ENCODE peak calls at places on chromosomes 13 and 19, in seven cellular contexts. V is mammary epithelial cell; J is M059J; H is ascending aorta; W is ACHN; Z is islet precursor cell; D is stimulated activated CD8-positive, alpha-beta memory T cell treated with anti-CD3 and anti-CD28 coated beads, Interleukin-4, amount 100 ng/mL, for 24 hours. E is an unnamed sample.

GRCh38 chr13:73325351-73326214 is 266.8 kb downstream of the KLF5 start:
- DNase-seq in V (peak; percentile 38), J (no peak), H (no peak), W (peak; percentile 36), Z (no peak), D (no peak), E (peak; percentile 71)

GRCh38 chr19:49114630-49115363 is 627 bp downstream of the LIN7B start:
- DNase-seq in V (peak; percentile 20), J (peak; percentile 63), H (peak; percentile 84), W (peak; percentile 25), Z (peak; percentile 82), D (peak; percentile 24), E (peak; percentile 46)

GRCh38 chr19:51427220-51427619 is 9.8 kb upstream of the SIGLEC10 start:
- DNase-seq in V (no peak), J (no peak), H (peak; percentile 67), W (no peak), Z (no peak), D (no peak), E (no peak)

GRCh38 chr19:35347171-35347929 is at the start of gene FFAR1:
- DNase-seq in V (no peak), J (peak; percentile 27), H (peak; percentile 68), W (no peak), Z (no peak), D (peak; percentile 22), E (no peak)

GRCh38 chr13:39073983-39074382 is 35.7 kb downstream of the NHLRC3 start:
- DNase-seq in V (peak; percentile 5), J (no peak), H (no peak), W (no peak), Z (no peak), D (no peak), E (peak; percentile 23)

GRCh38 chr13:68727788-68728187 is 1379.8 kb upstream of the ATXN8OS start:
- DNase-seq in V (no peak), J (no peak), H (no peak), W (no peak), Z (no peak), D (no peak), E (no peak)

GRCh38 chr13:100269837-100270236 is 180.9 kb downstream of the PCCA start:
- DNase-seq in V (peak; percentile 12), J (peak; percentile 71), H (peak; percentile 74), W (no peak), Z (no peak), D (no peak), E (peak; percentile 38)

GRCh38 chr19:2015611-2015950 is at the start of gene BTBD2:
- DNase-seq in V (peak; percentile 44), J (peak; percentile 51), H (no peak), W (peak; percentile 50), Z (no peak), D (peak; percentile 36), E (peak; percentile 79)

GRCh38 chr19:850221-850978 is 1.7 kb upstream of the ELANE start:
- DNase-seq in V (no peak), J (peak; percentile 92), H (peak; percentile 93), W (peak; percentile 31), Z (peak; percentile 80), D (no peak), E (peak; percentile 33)

GRCh38 chr13:114151565-114152284 is 19.3 kb upstream of the RASA3 start:
- DNase-seq in V (peak; percentile 88), J (no peak), H (no peak), W (no peak), Z (peak; percentile 43), D (no peak), E (peak; percentile 94)

GRCh38 chr19:58001895-58002369 is 688 bp downstream of the ZNF606 start:
- DNase-seq in V (no peak), J (peak; percentile 32), H (no peak), W (no peak), Z (no peak), D (no peak), E (peak; percentile 29)

GRCh38 chr13:46492946-46493345 is 60.0 kb upstream of the LRCH1 start:
- DNase-seq in V (peak; percentile 16), J (peak; percentile 51), H (no peak), W (peak; percentile 49), Z (peak; percentile 58), D (no peak), E (peak; percentile 54)

GRCh38 chr19:44753932-44754742 is 5.6 kb downstream of the BCL3 start:
- DNase-seq in V (peak; percentile 72), J (peak; percentile 90), H (peak; percentile 95), W (peak; percentile 83), Z (peak; percentile 78), D (peak; percentile 70), E (peak; percentile 75)

GRCh38 chr19:49954092-49954825 is 6.7 kb downstream of the SIGLEC11 start:
- DNase-seq in V (no peak), J (no peak), H (no peak), W (no peak), Z (no peak), D (no peak), E (peak; percentile 54)

GRCh38 chr13:27830010-27830409 is 37.7 kb downstream of the GSX1 start:
- DNase-seq in V (no peak), J (no peak), H (no peak), W (peak; percentile 43), Z (peak; percentile 75), D (peak; percentile 28), E (peak; percentile 34)

GRCh38 chr19:20371911-20372310 is 193.7 kb downstream of the ZNF737 start:
- DNase-seq in V (no peak), J (no peak), H (no peak), W (no peak), Z (no peak), D (no peak), E (no peak)

GRCh38 chr13:106349080-106349841 is 186.2 kb downstream of the EFNB2 start:
- DNase-seq in V (peak; percentile 90), J (peak; percentile 69), H (no peak), W (peak; percentile 27), Z (peak; percentile 96), D (no peak), E (peak; percentile 85)

GRCh38 chr13:108957369-108958012 is 328.1 kb downstream of the MYO16 start:
- DNase-seq in V (peak; percentile 91), J (peak; percentile 82), H (no peak), W (peak; percentile 56), Z (peak; percentile 61), D (no peak), E (peak; percentile 89)

GRCh38 chr13:23959231-23959862 is 62.0 kb upstream of the C1QTNF9B start:
- DNase-seq in V (peak; percentile 25), J (peak; percentile 33), H (no peak), W (peak; percentile 8), Z (no peak), D (no peak), E (no peak)

GRCh38 chr13:51620165-51620983 is 36.1 kb downstream of the WDFY2 start:
- DNase-seq in V (no peak), J (no peak), H (no peak), W (no peak), Z (no peak), D (no peak), E (no peak)

GRCh38 chr13:78993792-78994191 is 334.8 kb upstream of the OBI1 start:
- DNase-seq in V (no peak), J (no peak), H (no peak), W (no peak), Z (no peak), D (no peak), E (no peak)

GRCh38 chr13:108917581-108917980 is 288.2 kb downstream of the MYO16 start:
- DNase-seq in V (no peak), J (peak; percentile 71), H (no peak), W (no peak), Z (no peak), D (no peak), E (no peak)

GRCh38 chr19:30227661-30228112 is 144.5 kb upstream of the ZNF536 start:
- DNase-seq in V (peak; percentile 42), J (peak; percentile 48), H (no peak), W (peak; percentile 40), Z (peak; percentile 86), D (peak; percentile 27), E (peak; percentile 62)

GRCh38 chr13:50033696-50034095 is 18.5 kb downstream of the KCNRG start:
- DNase-seq in V (no peak), J (no peak), H (no peak), W (no peak), Z (no peak), D (no peak), E (no peak)

GRCh38 chr13:110230661-110231347 is 76.2 kb downstream of the COL4A1 start:
- DNase-seq in V (no peak), J (no peak), H (no peak), W (no peak), Z (no peak), D (no peak), E (no peak)

E was measured in epithelial cell of esophagus.